ENCODE peak calls at places on chromosomes 5 and 9, in four cellular contexts. T, G, Y and L are unnamed samples.
A peak's percentile ranks its signal among the peaks of the same experiment; 100 is the strongest.

GRCh38 chr9:133834080-133834976 is 96.2 kb upstream of the SARDH start:
- DNase-seq in T (no peak), G (no peak), Y (no peak), L (no peak)

GRCh38 chr9:74534847-74535246 is 37.7 kb downstream of the RORB start:
- DNase-seq in G (no peak), Y (no peak), T (no peak), L (no peak)

GRCh38 chr9:33125441-33125840 is 41.7 kb downstream of the B4GALT1 start:
- DNase-seq in Y (no peak), T (no peak), G (no peak), L (no peak)

GRCh38 chr5:94422819-94423218 is 195.6 kb downstream of the KIAA0825 start:
- DNase-seq in T (peak; percentile 63), G (peak; percentile 28), Y (no peak), L (no peak)

GRCh38 chr9:134061688-134062371 is 6.0 kb downstream of the BRD3 start:
- DNase-seq in T (no peak), G (no peak), Y (no peak), L (peak; percentile 50)

GRCh38 chr9:34701023-34701768 is 8.7 kb downstream of the CCL21 start:
- DNase-seq in T (peak; percentile 55), Y (peak; percentile 18), G (peak; percentile 62), L (peak; percentile 96)

GRCh38 chr9:79382468-79382867 is 189.3 kb upstream of the TLE4 start:
- DNase-seq in G (no peak), T (no peak), Y (no peak), L (no peak)

GRCh38 chr9:94110821-94111252 is 26.6 kb downstream of the PTPDC1 start:
- DNase-seq in G (peak; percentile 38), T (no peak), Y (no peak), L (peak; percentile 88)

GRCh38 chr9:99103505-99103904 is 1.4 kb upstream of the TGFBR1 start:
- DNase-seq in T (no peak), G (peak; percentile 54), Y (no peak), L (peak; percentile 65)

GRCh38 chr5:6732634-6733410 is 19.6 kb downstream of the TENT4A start:
- DNase-seq in T (peak; percentile 87), G (peak; percentile 80), Y (no peak), L (peak; percentile 92)

GRCh38 chr5:36643162-36643561 is 36.8 kb downstream of the SLC1A3 start:
- DNase-seq in T (no peak), G (no peak), Y (no peak), L (no peak)

GRCh38 chr5:126732716-126733115 is 44.2 kb upstream of the LMNB1 start:
- DNase-seq in G (no peak), Y (no peak), T (no peak), L (no peak)

GRCh38 chr9:17802249-17802857 is 223.5 kb downstream of the SH3GL2 start:
- DNase-seq in T (peak; percentile 31), G (peak; percentile 6), Y (peak; percentile 6), L (peak; percentile 72)

GRCh38 chr5:102958481-102959011 is 161.4 kb downstream of the GIN1 start:
- DNase-seq in T (peak; percentile 73), G (peak; percentile 80), Y (no peak), L (no peak)

GRCh38 chr5:120396186-120396585 is 67.9 kb upstream of the PRR16 start:
- DNase-seq in Y (no peak), T (no peak), G (peak; percentile 63), L (peak; percentile 83)

GRCh38 chr5:89309268-89309667 is 426.3 kb upstream of the MEF2C start:
- DNase-seq in Y (no peak), T (no peak), G (no peak), L (no peak)

GRCh38 chr9:135579889-135580660 is 18.5 kb downstream of the PAEP start:
- DNase-seq in G (no peak), Y (no peak), T (no peak), L (peak; percentile 57)

GRCh38 chr5:67198917-67199316 is 2.3 kb upstream of the CD180 start:
- DNase-seq in T (no peak), G (no peak), Y (no peak), L (no peak)

GRCh38 chr5:150780816-150781221 is 2.3 kb downstream of the SMIM3 start:
- DNase-seq in Y (no peak), G (peak; percentile 84), T (no peak), L (no peak)

GRCh38 chr5:151657105-151657504 is 29.6 kb downstream of the SPARC start:
- DNase-seq in Y (no peak), T (no peak), G (no peak), L (no peak)

GRCh38 chr5:171272996-171273970 is 35.8 kb upstream of the TLX3 start:
- DNase-seq in T (peak; percentile 12), Y (peak; percentile 4), G (peak; percentile 16), L (no peak)

GRCh38 chr5:37722236-37723146 is 117.3 kb downstream of the GDNF start:
- DNase-seq in T (peak; percentile 14), G (peak; percentile 95), Y (no peak), L (no peak)

GRCh38 chr5:157026789-157027424 is 32.0 kb downstream of the HAVCR1 start:
- DNase-seq in Y (peak; percentile 64), T (no peak), G (no peak), L (no peak)

GRCh38 chr9:79201641-79202040 is 370.1 kb upstream of the TLE4 start:
- DNase-seq in T (no peak), Y (no peak), G (peak; percentile 52), L (no peak)

GRCh38 chr5:102971693-102972293 is 148.1 kb downstream of the GIN1 start:
- DNase-seq in T (peak; percentile 40), Y (peak; percentile 5), G (peak; percentile 58), L (peak; percentile 32)

GRCh38 chr9:96655198-96655851 is at the start of gene PRXL2C:
- DNase-seq in G (peak; percentile 87), T (peak; percentile 53), Y (no peak), L (no peak)

GRCh38 chr5:38466444-38467189 is 89.8 kb downstream of the LIFR start:
- DNase-seq in Y (no peak), G (no peak), T (peak; percentile 79), L (peak; percentile 78)

GRCh38 chr9:129954868-129955550 is 88.0 kb downstream of the FNBP1 start:
- DNase-seq in Y (peak; percentile 11), G (peak; percentile 58), T (peak; percentile 45), L (no peak)

GRCh38 chr9:135989722-135990467 is 28.7 kb upstream of the UBAC1 start:
- DNase-seq in G (no peak), T (no peak), Y (no peak), L (peak; percentile 78)

GRCh38 chr5:64318175-64318574 is 152.5 kb downstream of the RNF180 start:
- DNase-seq in Y (no peak), G (no peak), T (peak; percentile 26), L (no peak)

DNA sequence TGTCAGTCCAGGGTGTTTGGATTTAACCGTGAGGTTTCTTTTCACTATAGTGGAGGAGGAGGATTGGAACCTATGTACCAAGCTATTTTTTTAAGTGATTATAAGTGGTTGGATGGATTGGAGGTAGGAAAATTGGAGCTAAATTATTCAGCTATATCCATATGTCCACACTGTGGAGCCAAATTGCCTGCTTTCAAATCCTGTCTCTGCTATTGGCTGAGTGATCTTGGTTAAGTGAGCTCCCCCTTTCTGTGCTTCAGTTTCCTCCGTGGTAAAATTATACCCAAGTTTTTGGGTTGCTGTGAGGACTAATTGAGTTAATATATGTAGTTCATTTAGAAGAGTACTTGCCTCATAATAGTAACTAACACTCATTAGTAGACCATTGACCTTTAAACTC is 2.5 kb downstream of the CENPP start:
- DNase-seq in T (peak; percentile 43), G (peak; percentile 74), Y (peak; percentile 19), L (peak; percentile 68)
- H3K4me3 ChIP-seq in T (no peak overlapping the region), G (no peak overlapping the region), Y (no peak overlapping the region), L (no peak overlapping the region)

GRCh38 chr5:95730011-95730700 is 980 bp upstream of the RHOBTB3 start:
- DNase-seq in T (no peak), G (no peak), Y (no peak), L (no peak)
- H3K4me1 ChIP-seq in T (peaks cover 47% of the 10 kb centered on the region), G (peaks cover 3% of the 10 kb centered on the region), Y (peaks cover 13% of the 10 kb centered on the region), L (peaks cover 65% of the 10 kb centered on the region)

GRCh38 chr9:9942764-9943424 is 669.9 kb downstream of the PTPRD start:
- DNase-seq in Y (peak; percentile 57), G (peak; percentile 64), T (peak; percentile 87), L (peak; percentile 51)
- H2AFZ ChIP-seq in Y (no peak overlapping the region), G (no peak overlapping the region), T (no peak overlapping the region), L (no peak overlapping the region)

GRCh38 chr9:132164604-132165362 is 2.9 kb downstream of the NTNG2 start:
- DNase-seq in T (no peak), G (peak; percentile 52), Y (no peak), L (peak; percentile 84)
- H3K4me3 ChIP-seq in T (no peak overlapping the region), G (no peak overlapping the region), Y (no peak overlapping the region), L (no peak overlapping the region)

GRCh38 chr9:124699575-124699974 is 71.5 kb downstream of the NR6A1 start:
- DNase-seq in G (no peak), T (no peak), Y (no peak), L (no peak)

GRCh38 chr9:124698265-124698664 is 72.8 kb downstream of the NR6A1 start:
- DNase-seq in T (no peak), G (peak; percentile 79), Y (no peak), L (peak; percentile 48)

GRCh38 chr9:124695280-124695890 is 75.7 kb downstream of the NR6A1 start:
- DNase-seq in T (no peak), G (peak; percentile 70), Y (no peak), L (no peak)

GRCh38 chr9:124696101-124696500 is 75.0 kb downstream of the NR6A1 start:
- DNase-seq in Y (no peak), G (peak; percentile 61), T (peak; percentile 24), L (no peak)

GRCh38 chr9:124697326-124698200 is 73.5 kb downstream of the NR6A1 start:
- DNase-seq in G (peak; percentile 74), Y (no peak), T (peak; percentile 44), L (no peak)
- H3K4me1 ChIP-seq in G (peaks cover 12% of the 10 kb centered on the region), Y (no peaks in the 10 kb centered on the region), T (peaks cover 19% of the 10 kb centered on the region), L (peaks cover 47% of the 10 kb centered on the region)

GRCh38 chr5:100890514-100891008 is 12.5 kb downstream of the ST8SIA4 start:
- DNase-seq in Y (peak; percentile 34), G (peak; percentile 27), T (peak; percentile 10), L (no peak)

GRCh38 chr5:100889165-100889564 is 13.9 kb downstream of the ST8SIA4 start:
- DNase-seq in G (no peak), Y (peak; percentile 89), T (no peak), L (no peak)

GRCh38 chr5:100889896-100890295 is 13.2 kb downstream of the ST8SIA4 start:
- DNase-seq in T (peak; percentile 4), G (peak; percentile 7), Y (no peak), L (no peak)
- H2AFZ ChIP-seq in T (no peak overlapping the region), G (no peak overlapping the region), Y (peak overlapping the region; percentile 81), L (peak overlapping the region; percentile 56)

GRCh38 chr5:177495243-177496060 is 2.0 kb downstream of the PDLIM7 start:
- DNase-seq in G (peak; percentile 94), T (peak; percentile 86), Y (peak; percentile 16), L (peak; percentile 98)

GRCh38 chr5:177494356-177495195 is 2.8 kb downstream of the PDLIM7 start:
- DNase-seq in Y (peak; percentile 57), G (peak; percentile 94), T (peak; percentile 92), L (peak; percentile 100)

GRCh38 chr5:177491983-177492746 is 5.2 kb downstream of the PDLIM7 start:
- DNase-seq in G (no peak), Y (no peak), T (no peak), L (no peak)

GRCh38 chr5:177492841-177493240 is 4.6 kb downstream of the PDLIM7 start:
- DNase-seq in T (no peak), Y (no peak), G (no peak), L (no peak)

GRCh38 chr5:177493795-177494355 is 3.5 kb downstream of the PDLIM7 start:
- DNase-seq in T (no peak), Y (no peak), G (no peak), L (no peak)
- H3K4me3 ChIP-seq in T (no peak overlapping the region), Y (no peak overlapping the region), G (peak overlapping the region; percentile 63), L (peak overlapping the region; percentile 36)

GRCh38 chr5:148829248-148829594 is 2.8 kb downstream of the ADRB2 start:
- DNase-seq in G (no peak), T (no peak), Y (peak; percentile 68), L (no peak)
- H3K4me1 ChIP-seq in G (peaks cover 7% of the 10 kb centered on the region), T (peaks cover 34% of the 10 kb centered on the region), Y (peaks cover 65% of the 10 kb centered on the region), L (peaks cover 28% of the 10 kb centered on the region)